ENCODE peak calls at places on chromosomes 2 and 18, in seven cellular contexts. Z is psoas muscle, D is lower lobe of right lung, C is colonic mucosa, O is fibroblast of lung, W is HCT116, T is heart left ventricle. F is an unnamed sample.
A peak's percentile ranks its signal among the peaks of the same experiment; 100 is the strongest.

GRCh38 chr2:86420913-86421312 is 20.3 kb upstream of the KDM3A start:
- DNase-seq in Z (no peak), D (no peak), C (no peak), O (no peak), W (no peak), T (no peak), F (no peak)

GRCh38 chr2:55049794-55050132 is 488 bp downstream of the RTN4 start:
- DNase-seq in Z (no peak), D (no peak), C (no peak), O (no peak), W (no peak), T (no peak), F (peak; percentile 74)

GRCh38 chr2:120722603-120723421 is 12.9 kb upstream of the GLI2 start:
- DNase-seq in Z (no peak), D (no peak), C (no peak), O (peak; percentile 91), W (no peak), T (no peak), F (peak; percentile 50)

GRCh38 chr2:72988041-72988440 is 70.7 kb downstream of the EMX1 start:
- DNase-seq in Z (peak; percentile 12), D (peak; percentile 28), C (no peak), O (no peak), W (no peak), T (no peak), F (peak; percentile 20)

GRCh38 chr2:9213477-9214051 is 7.0 kb downstream of the ASAP2 start:
- DNase-seq in Z (no peak), D (no peak), C (no peak), O (no peak), W (no peak), T (no peak), F (no peak)

GRCh38 chr18:58580078-58580477 is 48.8 kb downstream of the ALPK2 start:
- DNase-seq in Z (no peak), D (no peak), C (no peak), O (peak; percentile 51), W (no peak), T (no peak), F (no peak)

GRCh38 chr2:150080115-150080514 is 407.4 kb downstream of the RND3 start:
- DNase-seq in Z (no peak), D (no peak), C (no peak), O (peak; percentile 78), W (no peak), T (no peak), F (no peak)

GRCh38 chr2:11582526-11583202 is 48.8 kb downstream of the GREB1 start:
- DNase-seq in Z (peak; percentile 89), D (no peak), C (peak; percentile 67), O (peak; percentile 6), W (peak; percentile 29), T (peak; percentile 63), F (peak; percentile 85)

GRCh38 chr2:41706261-41706660 is 341.6 kb upstream of the PKDCC start:
- DNase-seq in Z (no peak), D (no peak), C (no peak), O (no peak), W (no peak), T (no peak), F (no peak)

GRCh38 chr2:122635649-122636496 is 880.4 kb downstream of the TSN start:
- DNase-seq in Z (no peak), D (no peak), C (no peak), O (peak; percentile 27), W (no peak), T (no peak), F (no peak)

GRCh38 chr2:215811409-215812355 is 201.7 kb downstream of the MREG start:
- DNase-seq in Z (no peak), D (no peak), C (no peak), O (no peak), W (no peak), T (no peak), F (no peak)

GRCh38 chr2:149038442-149039212 is at the start of gene LYPD6B:
- DNase-seq in Z (no peak), D (peak; percentile 69), C (peak; percentile 65), O (no peak), W (no peak), T (no peak), F (no peak)

GRCh38 chr2:32363588-32363987 is 6.8 kb downstream of the BIRC6 start:
- DNase-seq in Z (no peak), D (no peak), C (no peak), O (no peak), W (no peak), T (no peak), F (no peak)

GRCh38 chr2:238439093-238439849 is 12.5 kb downstream of the ASB1 start:
- DNase-seq in Z (no peak), D (no peak), C (no peak), O (peak; percentile 99), W (peak; percentile 97), T (no peak), F (peak; percentile 76)

GRCh38 chr2:15811367-15811766 is 129.0 kb upstream of the MYCN start:
- DNase-seq in Z (no peak), D (no peak), C (no peak), O (no peak), W (no peak), T (no peak), F (no peak)

GRCh38 chr2:47256416-47257087 is 101.4 kb upstream of the STPG4 start:
- DNase-seq in Z (no peak), D (no peak), C (no peak), O (no peak), W (no peak), T (no peak), F (no peak)

GRCh38 chr2:64978514-64979268 is 10.5 kb upstream of the SLC1A4 start:
- DNase-seq in Z (no peak), D (no peak), C (no peak), O (peak; percentile 76), W (peak; percentile 6), T (no peak), F (no peak)

GRCh38 chr2:86002375-86002774 is 103.3 kb downstream of the POLR1A start:
- DNase-seq in Z (no peak), D (no peak), C (no peak), O (no peak), W (no peak), T (no peak), F (peak; percentile 21)

GRCh38 chr2:104938226-104938941 is 84.5 kb downstream of the POU3F3 start:
- DNase-seq in Z (no peak), D (no peak), C (no peak), O (no peak), W (no peak), T (no peak), F (no peak)

GRCh38 chr18:54223568-54224241 is 764 bp downstream of the MBD2 start:
- DNase-seq in Z (peak; percentile 66), D (peak; percentile 63), C (peak; percentile 87), O (peak; percentile 94), W (peak; percentile 59), T (peak; percentile 68), F (no peak)
- H3K4me1 ChIP-seq in Z (peaks cover 19% of the 10 kb centered on the region), D (peaks cover 36% of the 10 kb centered on the region), C (peaks cover 4% of the 10 kb centered on the region), O (no peaks in the 10 kb centered on the region), W (peaks cover 10% of the 10 kb centered on the region), T (peaks cover 26% of the 10 kb centered on the region), F (peaks cover 43% of the 10 kb centered on the region)

GRCh38 chr18:73365018-73365417 is 497.2 kb upstream of the NETO1 start:
- DNase-seq in Z (no peak), D (no peak), C (no peak), O (peak; percentile 93), W (no peak), T (no peak), F (no peak)
- TF ChIP-seq CTCF in Z (no peak), D (no peak), C (no peak), O (no peak), W (no peak), T (no peak), F (no peak)

GRCh38 chr18:59697236-59697932 is at the start of gene CCBE1:
- DNase-seq in Z (peak; percentile 80), D (peak; percentile 71), C (peak; percentile 73), O (peak; percentile 71), W (peak; percentile 29), T (peak; percentile 77), F (peak; percentile 85)

GRCh38 chr18:59694824-59695223 is 2.4 kb downstream of the CCBE1 start:
- DNase-seq in Z (no peak), D (no peak), C (no peak), O (no peak), W (no peak), T (no peak), F (no peak)

GRCh38 chr18:59699061-59699460 is 1.8 kb upstream of the CCBE1 start:
- DNase-seq in Z (no peak), D (no peak), C (no peak), O (no peak), W (no peak), T (no peak), F (no peak)

GRCh38 chr18:59696311-59697235 is 650 bp downstream of the CCBE1 start:
- DNase-seq in Z (peak; percentile 53), D (no peak), C (no peak), O (peak; percentile 67), W (no peak), T (peak; percentile 38), F (no peak)

DNA sequence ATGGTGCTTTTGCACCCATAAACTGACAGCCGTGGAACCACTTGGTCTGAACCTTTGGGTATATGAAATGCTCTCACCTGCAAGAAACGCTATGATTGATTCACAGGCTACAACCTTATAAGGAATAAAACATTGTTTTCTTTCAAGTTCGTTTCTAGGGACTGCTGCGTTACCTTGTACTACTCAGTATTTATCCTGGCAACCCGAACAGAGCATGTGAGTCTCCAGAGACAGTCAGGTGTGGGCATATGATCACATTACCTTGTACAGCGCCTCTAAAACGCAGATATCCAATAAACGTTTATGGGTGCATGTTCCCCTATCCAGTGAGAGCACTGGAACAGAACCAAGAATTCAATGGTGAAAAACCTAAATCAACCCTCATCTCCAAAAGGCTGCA is 1.7 kb downstream of the CCBE1 start:
- DNase-seq in Z (no peak), D (no peak), C (no peak), O (no peak), W (no peak), T (no peak), F (no peak)
- H3K4me1 ChIP-seq in Z (no peaks in the 10 kb centered on the region), D (peaks cover 6% of the 10 kb centered on the region), C (no peaks in the 10 kb centered on the region), O (peaks cover 11% of the 10 kb centered on the region), W (peaks cover 4% of the 10 kb centered on the region), T (peaks cover 11% of the 10 kb centered on the region), F (peaks cover 32% of the 10 kb centered on the region)

GRCh38 chr2:12606472-12607000 is 110.2 kb upstream of the TRIB2 start:
- DNase-seq in Z (no peak), D (no peak), C (no peak), O (peak; percentile 67), W (no peak), T (no peak), F (no peak)
- TF ChIP-seq CTCF in Z (no peak), D (no peak), C (no peak), O (peak; percentile 18), W (no peak), T (no peak), F (no peak)

DNA sequence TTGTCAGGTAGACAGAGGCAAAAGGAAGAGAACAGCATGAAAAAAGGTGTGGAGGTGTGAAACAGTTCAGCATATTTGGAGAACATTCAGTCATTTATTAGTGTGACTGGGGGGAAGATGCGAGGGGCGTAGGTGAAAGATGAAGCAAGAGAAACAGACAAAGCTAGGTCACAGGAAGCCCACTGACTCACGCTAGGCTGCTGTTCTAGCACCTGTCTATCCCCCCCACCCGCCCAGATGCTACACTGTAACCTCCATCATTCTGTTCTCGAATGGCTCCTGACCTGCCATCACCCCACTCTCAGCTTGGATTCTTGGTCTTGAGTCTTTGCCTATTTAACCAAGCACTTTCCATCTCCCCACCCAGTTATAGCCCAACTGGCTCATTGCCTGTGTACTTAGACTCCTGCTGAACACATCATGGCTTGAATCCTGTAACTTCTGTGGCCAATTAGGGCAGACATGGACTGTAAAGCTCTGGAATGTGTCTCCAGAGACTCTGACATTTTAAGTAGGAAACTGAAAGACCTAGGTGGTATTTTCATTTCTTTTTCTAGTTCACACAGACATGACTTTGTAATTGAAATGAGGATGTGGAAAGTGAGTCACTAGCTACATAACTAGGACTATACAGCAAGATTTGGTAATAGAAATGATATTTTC is 12.0 kb downstream of the DOK1 start:
- DNase-seq in Z (no peak), D (no peak), C (no peak), O (peak; percentile 94), W (no peak), T (no peak), F (no peak)
- H3K4me1 ChIP-seq in Z (no peaks in the 10 kb centered on the region), D (peaks cover 12% of the 10 kb centered on the region), C (no peaks in the 10 kb centered on the region), O (peaks cover 21% of the 10 kb centered on the region), W (no peaks in the 10 kb centered on the region), T (no peaks in the 10 kb centered on the region), F (peaks cover 3% of the 10 kb centered on the region)